ENCODE peak calls at places on chromosomes 16 and 17, in nine cellular contexts. N is fibroblast of villous mesenchyme; W is DND-41; L is CD4-positive, CD25-positive, alpha-beta regulatory T cell; Y is esophagus muscularis mucosa; S is cardiac muscle cell; M is uterus; E is fibroblast of mammary gland; H is effector memory CD4-positive, alpha-beta T cell. B is an unnamed sample.
A peak's percentile ranks its signal among the peaks of the same experiment; 100 is the strongest.

GRCh38 chr16:20675488-20676267 is 21.8 kb downstream of the ACSM1 start:
- DNase-seq in W (peak; percentile 22), M (peak; percentile 62), E (peak; percentile 0), Y (no peak), L (no peak), S (peak; percentile 20), H (no peak), N (no peak), B (no peak)

GRCh38 chr17:43574896-43575525 is 28.9 kb upstream of the ETV4 start:
- DNase-seq in E (no peak), N (no peak), L (no peak), Y (no peak), H (no peak), M (no peak), S (no peak), W (no peak), B (no peak)

GRCh38 chr17:43563262-43564079 is 17.3 kb upstream of the ETV4 start:
- DNase-seq in W (no peak), N (no peak), M (no peak), L (no peak), S (no peak), E (no peak), H (no peak), Y (no peak), B (no peak)

GRCh38 chr16:4663756-4664465 is 29.5 kb upstream of the NUDT16L1 start:
- DNase-seq in N (peak; percentile 7), Y (no peak), H (no peak), M (no peak), W (no peak), S (no peak), L (no peak), E (peak; percentile 25), B (no peak)

GRCh38 chr17:28570716-28571254 is 539 bp downstream of the PIGS start:
- DNase-seq in E (no peak), H (peak; percentile 42), W (peak; percentile 50), M (no peak), N (no peak), S (peak; percentile 44), L (peak; percentile 51), Y (no peak), B (no peak)

GRCh38 chr16:69820926-69821541 is 58.9 kb downstream of the WWP2 start:
- DNase-seq in W (no peak), Y (no peak), L (no peak), N (peak; percentile 42), H (no peak), S (no peak), E (peak; percentile 20), M (no peak), B (no peak)

GRCh38 chr17:59611503-59611902 is 8.2 kb upstream of the CLTC start:
- DNase-seq in W (no peak), H (no peak), L (no peak), Y (no peak), M (no peak), S (no peak), E (no peak), N (no peak), B (no peak)

GRCh38 chr17:77441130-77441920 is 300.6 kb downstream of the SEC14L1 start:
- DNase-seq in Y (no peak), H (peak; percentile 71), W (peak; percentile 91), L (peak; percentile 74), E (no peak), S (no peak), N (peak; percentile 86), M (no peak), B (peak; percentile 98)

GRCh38 chr16:85571563-85571812 is 41.6 kb upstream of the GSE1 start:
- DNase-seq in N (no peak), Y (no peak), H (no peak), L (no peak), M (no peak), S (no peak), E (no peak), W (no peak), B (no peak)
- H3K4me3 ChIP-seq in N (no peak overlapping the region), Y (no peak overlapping the region), H (no peak overlapping the region), L (no peak overlapping the region), M (no peak overlapping the region), S (no peak overlapping the region), E (no peak overlapping the region), W (no peak overlapping the region), B (peak overlapping the region; percentile 58)

GRCh38 chr17:5467416-5467815 is 1.4 kb downstream of the DHX33 start:
- DNase-seq in M (no peak), S (no peak), L (no peak), H (no peak), E (no peak), N (no peak), Y (no peak), W (no peak), B (no peak)

GRCh38 chr17:5468075-5468473 is 708 bp downstream of the DHX33 start:
- DNase-seq in E (peak; percentile 0), L (no peak), N (no peak), M (no peak), Y (no peak), H (no peak), W (peak; percentile 23), S (no peak), B (no peak)

GRCh38 chr17:5473906-5474305 is 5.1 kb upstream of the DHX33 start:
- DNase-seq in W (no peak), Y (no peak), N (peak; percentile 14), E (no peak), S (no peak), H (no peak), L (no peak), M (no peak), B (no peak)

DNA sequence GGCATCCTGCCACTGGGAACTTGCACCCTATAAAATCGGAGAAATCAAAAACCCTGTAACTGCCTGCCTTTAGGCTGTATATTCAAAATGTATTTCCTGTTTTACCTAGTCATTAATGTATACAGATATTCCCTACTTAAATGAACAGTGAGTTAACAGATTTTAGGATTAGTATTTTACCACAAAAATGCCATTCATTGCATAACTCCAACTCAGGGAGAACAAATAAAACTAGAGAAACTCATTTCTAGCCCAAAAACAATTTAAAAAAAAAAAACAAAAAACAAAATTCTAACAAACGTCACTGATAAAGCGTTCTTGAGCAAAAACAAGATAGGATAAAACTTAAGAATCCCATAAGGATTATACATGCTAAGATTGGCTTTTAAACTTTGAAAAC is 3.7 kb upstream of the DHX33 start:
- DNase-seq in W (no peak), H (no peak), L (no peak), S (no peak), E (no peak), N (peak; percentile 55), Y (no peak), M (no peak), B (no peak)
- H3K4me3 ChIP-seq in W (no peak overlapping the region), H (no peak overlapping the region), L (no peak overlapping the region), S (no peak overlapping the region), E (no peak overlapping the region), N (no peak overlapping the region), Y (no peak overlapping the region), M (no peak overlapping the region), B (no peak overlapping the region)

DNA sequence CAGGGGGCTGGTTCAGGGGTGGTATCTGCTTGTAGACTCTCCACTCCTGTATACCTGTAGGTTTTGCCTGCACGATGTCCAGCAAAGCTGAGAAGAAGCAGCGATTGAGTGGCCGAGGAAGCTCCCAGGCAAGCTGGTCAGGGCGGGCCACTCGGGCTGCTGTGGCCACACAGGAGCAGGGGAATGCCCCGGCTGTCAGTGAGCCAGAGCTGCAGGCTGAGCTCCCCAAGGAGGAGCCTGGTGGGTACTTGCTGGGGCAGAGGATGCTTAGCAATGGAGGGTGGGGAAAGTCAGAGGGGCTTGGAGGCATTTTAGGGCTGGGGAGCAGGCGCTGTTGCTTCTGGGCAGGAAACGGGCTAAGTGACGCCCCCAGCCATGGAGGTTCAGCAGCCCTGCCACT is 2.1 kb downstream of the DNAH2 start:
- DNase-seq in M (no peak), E (no peak), L (no peak), Y (no peak), S (no peak), N (no peak), H (no peak), W (no peak), B (no peak)
- H3K4me3 ChIP-seq in M (no peak overlapping the region), E (no peak overlapping the region), L (no peak overlapping the region), Y (no peak overlapping the region), S (no peak overlapping the region), N (no peak overlapping the region), H (no peak overlapping the region), W (no peak overlapping the region), B (no peak overlapping the region)

DNA sequence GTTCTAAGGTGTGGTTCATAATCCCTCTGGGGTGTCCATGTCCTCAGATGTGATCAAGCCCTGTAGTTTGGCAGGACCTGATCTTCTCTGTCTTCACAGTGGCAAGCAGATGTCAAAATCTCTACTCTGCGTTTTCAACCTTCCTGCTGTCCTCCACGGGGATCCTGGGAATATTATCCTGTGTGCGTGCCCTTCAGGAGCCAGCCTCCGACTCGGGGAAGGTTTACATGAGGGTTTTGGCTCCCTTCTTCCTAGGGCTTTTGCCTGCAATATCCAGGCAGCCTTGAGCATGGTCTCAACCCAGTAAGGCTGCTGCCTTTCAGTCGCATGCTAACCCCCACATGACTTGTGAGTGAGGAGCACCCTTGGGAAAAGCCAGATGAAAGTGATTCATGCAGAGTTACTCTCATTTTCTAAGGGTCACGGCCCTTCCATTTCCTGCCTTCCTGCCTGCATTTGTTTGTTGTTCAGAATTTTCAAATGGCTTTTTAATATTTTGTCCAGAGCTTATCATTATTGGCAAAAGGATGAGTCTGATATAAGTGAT is 202.2 kb upstream of the CHMP6 start:
- DNase-seq in S (no peak), M (peak; percentile 70), W (peak; percentile 77), E (peak; percentile 98), Y (no peak), L (no peak), N (peak; percentile 97), H (no peak), B (no peak)
- H3K4me3 ChIP-seq in S (no peak overlapping the region), M (no peak overlapping the region), W (peak overlapping the region; percentile 31), E (no peak overlapping the region), Y (no peak overlapping the region), L (peak overlapping the region; percentile 68), N (no peak overlapping the region), H (peak overlapping the region; percentile 5), B (peak overlapping the region; percentile 26)

GRCh38 chr16:30987581-30988190 is 2.7 kb downstream of the HSD3B7 start:
- DNase-seq in N (no peak), H (no peak), E (no peak), L (no peak), W (no peak), Y (no peak), S (no peak), M (no peak), B (no peak)

GRCh38 chr16:30984669-30985400 is at the start of gene HSD3B7:
- DNase-seq in Y (peak; percentile 98), S (peak; percentile 88), L (peak; percentile 67), N (peak; percentile 81), E (peak; percentile 74), H (peak; percentile 75), M (peak; percentile 90), W (peak; percentile 79), B (peak; percentile 23)

GRCh38 chr16:30986129-30986991 is 1.4 kb downstream of the HSD3B7 start:
- DNase-seq in W (no peak), H (no peak), S (no peak), L (no peak), N (no peak), E (no peak), Y (no peak), M (no peak), B (no peak)

GRCh38 chr16:30983898-30984610 is 953 bp upstream of the HSD3B7 start:
- DNase-seq in S (no peak), N (no peak), E (no peak), W (no peak), Y (no peak), H (no peak), M (no peak), L (no peak), B (no peak)

GRCh38 chr16:30985401-30986128 is 558 bp downstream of the HSD3B7 start:
- DNase-seq in H (no peak), E (peak; percentile 84), S (peak; percentile 43), M (peak; percentile 31), L (no peak), W (no peak), N (no peak), Y (no peak), B (no peak)
- H3K4me3 ChIP-seq in H (no peak overlapping the region), E (peak overlapping the region; percentile 70), S (no peak overlapping the region), M (peak overlapping the region; percentile 46), L (no peak overlapping the region), W (no peak overlapping the region), N (peak overlapping the region; percentile 56), Y (peak overlapping the region; percentile 50), B (no peak overlapping the region)